ENCODE peak calls at places on chromosomes 5 and 9, in seven cellular contexts. L is neuronal stem cell; T is stimulated activated CD4-positive, alpha-beta T cell treated with anti-CD3 and anti-CD28 coated beads, TNF-alpha, amount 100 ng/mL, for 4 hours; G is fibroblast of pulmonary artery; P is AG08395; I is CD4-positive, alpha-beta T cell; D is cardiac muscle cell. B is an unnamed sample.

GRCh38 chr5:1111727-1112289 is at the start of gene SLC12A7:
- DNase-seq in G (no peak), I (peak), P (peak), T (peak), L (peak), D (peak), B (no peak)

GRCh38 chr5:135054546-135054945 is 20.5 kb upstream of the PITX1 start:
- DNase-seq in P (no peak), G (no peak), L (no peak), T (no peak), I (no peak), D (no peak), B (no peak)

GRCh38 chr5:61299254-61299653 is 32.8 kb upstream of the ZSWIM6 start:
- DNase-seq in P (no peak), G (no peak), L (no peak), T (no peak), I (no peak), D (no peak), B (no peak)

GRCh38 chr9:84297162-84297821 is 43.3 kb downstream of the SLC28A3 start:
- DNase-seq in T (no peak), G (peak), L (no peak), I (no peak), P (peak), D (peak), B (no peak)

GRCh38 chr5:172527559-172527958 is 73.2 kb upstream of the SH3PXD2B start:
- DNase-seq in L (no peak), I (no peak), T (no peak), G (no peak), D (no peak), P (no peak), B (no peak)

GRCh38 chr9:37517977-37518376 is 32.2 kb downstream of the POLR1E start:
- DNase-seq in G (no peak), T (no peak), L (no peak), D (no peak), I (no peak), P (no peak), B (no peak)

GRCh38 chr5:148542812-148543211 is 111.5 kb downstream of the HTR4 start:
- DNase-seq in G (no peak), I (no peak), D (peak), P (peak), T (no peak), L (no peak), B (no peak)

GRCh38 chr5:98786178-98786853 is 12.9 kb downstream of the RGMB start:
- DNase-seq in P (no peak), I (no peak), L (no peak), G (peak), D (peak), T (no peak), B (no peak)

GRCh38 chr5:66864240-66864884 is 268.2 kb downstream of the MAST4 start:
- DNase-seq in I (no peak), L (no peak), G (peak), P (no peak), T (no peak), D (peak), B (no peak)

B was measured in SIG-M5.